ENCODE peak calls at places on chromosome 11, in ten cellular contexts. One of them, this sample, is unnamed.

GRCh38 chr11:60699282-60699681 is at the start of gene MS4A8:
- DNase-seq in DND-41: no peak
- DNase-seq in BJ: no peak
- DNase-seq in cardiac muscle cell: no peak
- DNase-seq in Peyer's patch: no peak
- DNase-seq in Calu3: peak
- DNase-seq in type B pancreatic cell: no peak
- DNase-seq in endothelial cell: no peak
- DNase-seq in EH: no peak
- DNase-seq in activated CD8-positive, alpha-beta memory T cell treated with anti-CD3 and anti-CD28 coated beads for 24 hours: no peak
- DNase-seq in this sample: peak

GRCh38 chr11:134272381-134273316 is 3.5 kb upstream of the GLB1L3 start:
- DNase-seq in cardiac muscle cell: peak
- DNase-seq in DND-41: no peak
- DNase-seq in EH: peak
- DNase-seq in endothelial cell: no peak
- DNase-seq in type B pancreatic cell: peak
- DNase-seq in activated CD8-positive, alpha-beta memory T cell treated with anti-CD3 and anti-CD28 coated beads for 24 hours: no peak
- DNase-seq in Peyer's patch: no peak
- DNase-seq in BJ: no peak
- DNase-seq in Calu3: no peak
- DNase-seq in this sample: no peak

GRCh38 chr11:61120865-61121831 is 18.9 kb downstream of the CD5 start:
- DNase-seq in BJ: no peak
- DNase-seq in type B pancreatic cell: no peak
- DNase-seq in Calu3: no peak
- DNase-seq in Peyer's patch: no peak
- DNase-seq in endothelial cell: no peak
- DNase-seq in DND-41: peak
- DNase-seq in EH: peak
- DNase-seq in activated CD8-positive, alpha-beta memory T cell treated with anti-CD3 and anti-CD28 coated beads for 24 hours: no peak
- DNase-seq in cardiac muscle cell: peak
- DNase-seq in this sample: peak

GRCh38 chr11:96215094-96215782 is 127.8 kb downstream of the MAML2 start:
- DNase-seq in EH: peak
- DNase-seq in Calu3: no peak
- DNase-seq in endothelial cell: no peak
- DNase-seq in DND-41: peak
- DNase-seq in activated CD8-positive, alpha-beta memory T cell treated with anti-CD3 and anti-CD28 coated beads for 24 hours: no peak
- DNase-seq in type B pancreatic cell: no peak
- DNase-seq in Peyer's patch: peak
- DNase-seq in BJ: no peak
- DNase-seq in cardiac muscle cell: peak
- DNase-seq in this sample: no peak

GRCh38 chr11:85483861-85484260 is 143.3 kb downstream of the DLG2 start:
- DNase-seq in Calu3: no peak
- DNase-seq in EH: no peak
- DNase-seq in cardiac muscle cell: peak
- DNase-seq in Peyer's patch: no peak
- DNase-seq in type B pancreatic cell: no peak
- DNase-seq in DND-41: no peak
- DNase-seq in BJ: no peak
- DNase-seq in activated CD8-positive, alpha-beta memory T cell treated with anti-CD3 and anti-CD28 coated beads for 24 hours: no peak
- DNase-seq in endothelial cell: no peak
- DNase-seq in this sample: no peak

GRCh38 chr11:12109591-12110196 is 696 bp upstream of the MICAL2 start:
- DNase-seq in BJ: no peak
- DNase-seq in Calu3: no peak
- DNase-seq in endothelial cell: no peak
- DNase-seq in type B pancreatic cell: no peak
- DNase-seq in activated CD8-positive, alpha-beta memory T cell treated with anti-CD3 and anti-CD28 coated beads for 24 hours: no peak
- DNase-seq in cardiac muscle cell: no peak
- DNase-seq in EH: no peak
- DNase-seq in DND-41: no peak
- DNase-seq in Peyer's patch: no peak
- DNase-seq in this sample: no peak

GRCh38 chr11:86952933-86953637 is 2.1 kb downstream of the FZD4 start:
- DNase-seq in endothelial cell: no peak
- DNase-seq in cardiac muscle cell: peak
- DNase-seq in EH: peak
- DNase-seq in Calu3: no peak
- DNase-seq in DND-41: no peak
- DNase-seq in Peyer's patch: no peak
- DNase-seq in type B pancreatic cell: no peak
- DNase-seq in BJ: no peak
- DNase-seq in activated CD8-positive, alpha-beta memory T cell treated with anti-CD3 and anti-CD28 coated beads for 24 hours: no peak
- DNase-seq in this sample: no peak

GRCh38 chr11:623999-624704 is 603 bp downstream of the CDHR5 start:
- DNase-seq in cardiac muscle cell: no peak
- DNase-seq in Calu3: peak
- DNase-seq in endothelial cell: no peak
- DNase-seq in DND-41: no peak
- DNase-seq in BJ: no peak
- DNase-seq in EH: peak
- DNase-seq in Peyer's patch: no peak
- DNase-seq in activated CD8-positive, alpha-beta memory T cell treated with anti-CD3 and anti-CD28 coated beads for 24 hours: no peak
- DNase-seq in type B pancreatic cell: no peak
- DNase-seq in this sample: no peak

GRCh38 chr11:75954039-75954438 is 139.0 kb downstream of the UVRAG start:
- DNase-seq in Peyer's patch: no peak
- DNase-seq in activated CD8-positive, alpha-beta memory T cell treated with anti-CD3 and anti-CD28 coated beads for 24 hours: no peak
- DNase-seq in Calu3: no peak
- DNase-seq in endothelial cell: no peak
- DNase-seq in EH: peak
- DNase-seq in type B pancreatic cell: no peak
- DNase-seq in cardiac muscle cell: no peak
- DNase-seq in DND-41: no peak
- DNase-seq in BJ: no peak
- DNase-seq in this sample: no peak

GRCh38 chr11:75450826-75451783 is 18.1 kb upstream of the KLHL35 start:
- DNase-seq in BJ: no peak
- DNase-seq in Calu3: peak
- DNase-seq in endothelial cell: peak
- DNase-seq in cardiac muscle cell: no peak
- DNase-seq in type B pancreatic cell: no peak
- DNase-seq in EH: no peak
- DNase-seq in DND-41: peak
- DNase-seq in Peyer's patch: no peak
- DNase-seq in activated CD8-positive, alpha-beta memory T cell treated with anti-CD3 and anti-CD28 coated beads for 24 hours: peak
- DNase-seq in this sample: no peak

GRCh38 chr11:95299078-95299611 is 68.1 kb upstream of the SESN3 start:
- DNase-seq in DND-41: no peak
- DNase-seq in activated CD8-positive, alpha-beta memory T cell treated with anti-CD3 and anti-CD28 coated beads for 24 hours: no peak
- DNase-seq in Calu3: no peak
- DNase-seq in BJ: no peak
- DNase-seq in endothelial cell: no peak
- DNase-seq in Peyer's patch: no peak
- DNase-seq in cardiac muscle cell: no peak
- DNase-seq in EH: no peak
- DNase-seq in type B pancreatic cell: no peak
- DNase-seq in this sample: no peak

GRCh38 chr11:33384251-33384650 is 127.1 kb downstream of the HIPK3 start:
- DNase-seq in Peyer's patch: no peak
- DNase-seq in type B pancreatic cell: no peak
- DNase-seq in Calu3: no peak
- DNase-seq in endothelial cell: no peak
- DNase-seq in EH: no peak
- DNase-seq in cardiac muscle cell: no peak
- DNase-seq in BJ: no peak
- DNase-seq in DND-41: no peak
- DNase-seq in activated CD8-positive, alpha-beta memory T cell treated with anti-CD3 and anti-CD28 coated beads for 24 hours: no peak
- DNase-seq in this sample: no peak

GRCh38 chr11:46625406-46625805 is 8.1 kb downstream of the ATG13 start:
- DNase-seq in endothelial cell: no peak
- DNase-seq in type B pancreatic cell: no peak
- DNase-seq in activated CD8-positive, alpha-beta memory T cell treated with anti-CD3 and anti-CD28 coated beads for 24 hours: no peak
- DNase-seq in cardiac muscle cell: no peak
- DNase-seq in BJ: no peak
- DNase-seq in Calu3: peak
- DNase-seq in Peyer's patch: no peak
- DNase-seq in DND-41: no peak
- DNase-seq in EH: no peak
- DNase-seq in this sample: no peak

GRCh38 chr11:106482920-106483761 is 405.7 kb downstream of the AASDHPPT start:
- DNase-seq in activated CD8-positive, alpha-beta memory T cell treated with anti-CD3 and anti-CD28 coated beads for 24 hours: no peak
- DNase-seq in type B pancreatic cell: no peak
- DNase-seq in Calu3: no peak
- DNase-seq in EH: peak
- DNase-seq in endothelial cell: no peak
- DNase-seq in BJ: no peak
- DNase-seq in Peyer's patch: no peak
- DNase-seq in cardiac muscle cell: peak
- DNase-seq in DND-41: peak
- DNase-seq in this sample: no peak

GRCh38 chr11:16609769-16610168 is 128.7 kb upstream of the C11orf58 start:
- DNase-seq in EH: no peak
- DNase-seq in BJ: no peak
- DNase-seq in DND-41: no peak
- DNase-seq in type B pancreatic cell: no peak
- DNase-seq in endothelial cell: no peak
- DNase-seq in Peyer's patch: no peak
- DNase-seq in Calu3: no peak
- DNase-seq in cardiac muscle cell: no peak
- DNase-seq in activated CD8-positive, alpha-beta memory T cell treated with anti-CD3 and anti-CD28 coated beads for 24 hours: no peak
- DNase-seq in this sample: no peak

GRCh38 chr11:112806876-112807275 is 154.3 kb upstream of the NCAM1 start:
- DNase-seq in EH: no peak
- DNase-seq in Calu3: no peak
- DNase-seq in activated CD8-positive, alpha-beta memory T cell treated with anti-CD3 and anti-CD28 coated beads for 24 hours: no peak
- DNase-seq in cardiac muscle cell: no peak
- DNase-seq in Peyer's patch: no peak
- DNase-seq in type B pancreatic cell: no peak
- DNase-seq in DND-41: no peak
- DNase-seq in endothelial cell: no peak
- DNase-seq in BJ: no peak
- DNase-seq in this sample: no peak

GRCh38 chr11:63761870-63762661 is 6.5 kb downstream of the ZFTA start:
- DNase-seq in cardiac muscle cell: no peak
- DNase-seq in type B pancreatic cell: peak
- DNase-seq in endothelial cell: peak
- DNase-seq in BJ: no peak
- DNase-seq in activated CD8-positive, alpha-beta memory T cell treated with anti-CD3 and anti-CD28 coated beads for 24 hours: no peak
- DNase-seq in Calu3: no peak
- DNase-seq in Peyer's patch: no peak
- DNase-seq in EH: no peak
- DNase-seq in DND-41: no peak
- DNase-seq in this sample: peak

GRCh38 chr11:116738975-116739374 is 33.8 kb downstream of the BUD13 start:
- DNase-seq in cardiac muscle cell: no peak
- DNase-seq in Calu3: no peak
- DNase-seq in DND-41: no peak
- DNase-seq in Peyer's patch: no peak
- DNase-seq in endothelial cell: no peak
- DNase-seq in activated CD8-positive, alpha-beta memory T cell treated with anti-CD3 and anti-CD28 coated beads for 24 hours: no peak
- DNase-seq in type B pancreatic cell: no peak
- DNase-seq in BJ: no peak
- DNase-seq in EH: no peak
- DNase-seq in this sample: no peak

GRCh38 chr11:126654886-126655806 is 299.7 kb downstream of the ST3GAL4 start:
- DNase-seq in activated CD8-positive, alpha-beta memory T cell treated with anti-CD3 and anti-CD28 coated beads for 24 hours: no peak
- DNase-seq in endothelial cell: no peak
- DNase-seq in Calu3: no peak
- DNase-seq in Peyer's patch: no peak
- DNase-seq in DND-41: no peak
- DNase-seq in cardiac muscle cell: no peak
- DNase-seq in EH: no peak
- DNase-seq in type B pancreatic cell: no peak
- DNase-seq in BJ: no peak
- DNase-seq in this sample: no peak

GRCh38 chr11:86938900-86939880 is 16.0 kb downstream of the FZD4 start:
- DNase-seq in EH: peak
- DNase-seq in cardiac muscle cell: peak
- DNase-seq in activated CD8-positive, alpha-beta memory T cell treated with anti-CD3 and anti-CD28 coated beads for 24 hours: no peak
- DNase-seq in DND-41: no peak
- DNase-seq in Calu3: no peak
- DNase-seq in Peyer's patch: no peak
- DNase-seq in type B pancreatic cell: no peak
- DNase-seq in BJ: no peak
- DNase-seq in endothelial cell: peak
- DNase-seq in this sample: no peak

GRCh38 chr11:110435780-110436717 is 6.3 kb downstream of the FDX1 start:
- DNase-seq in activated CD8-positive, alpha-beta memory T cell treated with anti-CD3 and anti-CD28 coated beads for 24 hours: no peak
- DNase-seq in DND-41: no peak
- DNase-seq in Calu3: no peak
- DNase-seq in type B pancreatic cell: no peak
- DNase-seq in Peyer's patch: no peak
- DNase-seq in EH: no peak
- DNase-seq in cardiac muscle cell: peak
- DNase-seq in BJ: no peak
- DNase-seq in endothelial cell: no peak
- DNase-seq in this sample: peak

GRCh38 chr11:61023086-61024035 is 51.9 kb downstream of the CD6 start:
- DNase-seq in BJ: no peak
- DNase-seq in activated CD8-positive, alpha-beta memory T cell treated with anti-CD3 and anti-CD28 coated beads for 24 hours: peak
- DNase-seq in endothelial cell: no peak
- DNase-seq in type B pancreatic cell: no peak
- DNase-seq in DND-41: no peak
- DNase-seq in cardiac muscle cell: no peak
- DNase-seq in Peyer's patch: peak
- DNase-seq in Calu3: no peak
- DNase-seq in EH: no peak
- DNase-seq in this sample: no peak

GRCh38 chr11:126840975-126841374 is 159.6 kb downstream of the KIRREL3 start:
- DNase-seq in activated CD8-positive, alpha-beta memory T cell treated with anti-CD3 and anti-CD28 coated beads for 24 hours: no peak
- DNase-seq in DND-41: no peak
- DNase-seq in Peyer's patch: no peak
- DNase-seq in EH: no peak
- DNase-seq in endothelial cell: no peak
- DNase-seq in BJ: no peak
- DNase-seq in type B pancreatic cell: no peak
- DNase-seq in Calu3: no peak
- DNase-seq in cardiac muscle cell: no peak
- DNase-seq in this sample: no peak

GRCh38 chr11:75066061-75066460 is 30.6 kb downstream of the OR2AT4 start:
- DNase-seq in BJ: no peak
- DNase-seq in DND-41: no peak
- DNase-seq in cardiac muscle cell: no peak
- DNase-seq in Peyer's patch: no peak
- DNase-seq in EH: no peak
- DNase-seq in type B pancreatic cell: no peak
- DNase-seq in endothelial cell: no peak
- DNase-seq in activated CD8-positive, alpha-beta memory T cell treated with anti-CD3 and anti-CD28 coated beads for 24 hours: no peak
- DNase-seq in Calu3: no peak
- DNase-seq in this sample: no peak

GRCh38 chr11:68056317-68057285 is 17.8 kb downstream of the TCIRG1 start:
- DNase-seq in cardiac muscle cell: no peak
- DNase-seq in endothelial cell: no peak
- DNase-seq in EH: peak
- DNase-seq in DND-41: no peak
- DNase-seq in activated CD8-positive, alpha-beta memory T cell treated with anti-CD3 and anti-CD28 coated beads for 24 hours: no peak
- DNase-seq in Calu3: no peak
- DNase-seq in BJ: no peak
- DNase-seq in Peyer's patch: no peak
- DNase-seq in type B pancreatic cell: no peak
- DNase-seq in this sample: no peak

GRCh38 chr11:111045408-111045806 is 200.1 kb upstream of the POU2AF2 start:
- DNase-seq in DND-41: no peak
- DNase-seq in Peyer's patch: no peak
- DNase-seq in activated CD8-positive, alpha-beta memory T cell treated with anti-CD3 and anti-CD28 coated beads for 24 hours: no peak
- DNase-seq in endothelial cell: no peak
- DNase-seq in cardiac muscle cell: no peak
- DNase-seq in Calu3: no peak
- DNase-seq in type B pancreatic cell: no peak
- DNase-seq in EH: no peak
- DNase-seq in BJ: no peak
- DNase-seq in this sample: no peak

GRCh38 chr11:61510980-61511373 is 2.4 kb downstream of the LRRC10B start:
- DNase-seq in BJ: no peak
- DNase-seq in cardiac muscle cell: no peak
- DNase-seq in EH: no peak
- DNase-seq in Calu3: no peak
- DNase-seq in endothelial cell: no peak
- DNase-seq in Peyer's patch: no peak
- DNase-seq in DND-41: no peak
- DNase-seq in activated CD8-positive, alpha-beta memory T cell treated with anti-CD3 and anti-CD28 coated beads for 24 hours: no peak
- DNase-seq in type B pancreatic cell: no peak
- DNase-seq in this sample: no peak